ENCODE peak calls at places on chromosomes 3 and 15, in six cellular contexts. Z, C, Y, S, Q and V are unnamed samples.

GRCh38 chr3:32841875-32842505 is 24.2 kb downstream of the TRIM71 start:
- DNase-seq in S (no peak), C (no peak), Q (no peak), Z (no peak), Y (no peak), V (no peak)

GRCh38 chr3:191005790-191006189 is 143.3 kb upstream of the GMNC start:
- DNase-seq in Q (no peak), Y (no peak), C (peak), S (peak), Z (no peak), V (no peak)

GRCh38 chr3:62562017-62562416 is 188.7 kb upstream of the FEZF2 start:
- DNase-seq in Q (peak), S (peak), Z (no peak), C (no peak), Y (no peak), V (no peak)

GRCh38 chr3:17075907-17076306 is 191.2 kb downstream of the PLCL2 start:
- DNase-seq in C (no peak), Y (no peak), Z (no peak), S (no peak), Q (no peak), V (no peak)

GRCh38 chr3:14959358-14959943 is 12.1 kb downstream of the NR2C2 start:
- DNase-seq in Z (no peak), S (no peak), Y (no peak), Q (no peak), C (peak), V (no peak)

GRCh38 chr3:4522962-4523361 is 29.8 kb downstream of the ITPR1 start:
- DNase-seq in Z (no peak), S (no peak), Q (no peak), C (no peak), Y (no peak), V (no peak)

GRCh38 chr3:185807455-185808068 is 17.3 kb downstream of the IGF2BP2 start:
- DNase-seq in Z (no peak), S (peak), Q (peak), Y (no peak), C (no peak), V (no peak)

GRCh38 chr3:48592519-48593087 is 2.5 kb downstream of the COL7A1 start:
- DNase-seq in Z (no peak), C (no peak), Q (no peak), S (no peak), Y (no peak), V (no peak)

GRCh38 chr3:212432-212831 is 15.9 kb downstream of the CHL1 start:
- DNase-seq in Z (no peak), Y (no peak), S (no peak), Q (no peak), C (no peak), V (no peak)

GRCh38 chr3:70849911-70850699 is 537.7 kb upstream of the MDFIC2 start:
- DNase-seq in Z (peak), S (peak), Q (peak), Y (peak), C (no peak), V (no peak)

GRCh38 chr15:79515628-79516027 is 83.5 kb downstream of the MINAR1 start:
- DNase-seq in C (no peak), Q (no peak), Z (no peak), Y (no peak), S (no peak), V (no peak)

GRCh38 chr3:100089802-100090668 is 24.3 kb downstream of the FILIP1L start:
- DNase-seq in C (peak), Y (no peak), S (peak), Z (peak), Q (peak), V (no peak)

GRCh38 chr15:30922469-30923311 is 19.0 kb downstream of the FAN1 start:
- DNase-seq in Y (peak), Q (peak), S (peak), Z (no peak), C (no peak), V (no peak)

GRCh38 chr3:157713101-157713500 is 209.9 kb upstream of the VEPH1 start:
- DNase-seq in C (no peak), S (no peak), Y (no peak), Q (no peak), Z (no peak), V (no peak)

DNA sequence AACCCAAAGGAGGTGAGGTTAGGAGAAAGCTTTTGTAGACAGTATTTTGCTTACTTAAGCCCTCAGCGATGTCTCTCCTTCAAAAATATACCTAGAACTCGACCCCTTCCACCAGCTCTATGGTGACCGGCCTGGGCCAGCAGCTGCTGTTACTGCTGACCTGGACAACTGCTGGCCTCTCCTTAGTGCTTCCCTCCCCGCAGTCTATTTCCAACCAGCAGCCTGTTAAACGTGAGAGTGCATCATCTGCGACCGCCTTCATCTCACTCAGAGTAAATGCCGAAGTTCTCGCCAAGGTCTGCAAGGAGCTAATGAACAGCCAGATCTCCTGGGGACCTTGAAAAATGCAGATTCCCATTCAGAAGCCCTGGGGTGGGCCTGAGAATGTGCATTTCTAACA is 86.7 kb downstream of the RPLP1 start:
- DNase-seq in S (no peak), Q (no peak), Y (no peak), C (no peak), Z (no peak), V (no peak)
- TF ChIP-seq CTCF in S (no peak), Q (no peak), Y (no peak), C (no peak), Z (no peak), V (no peak)

DNA sequence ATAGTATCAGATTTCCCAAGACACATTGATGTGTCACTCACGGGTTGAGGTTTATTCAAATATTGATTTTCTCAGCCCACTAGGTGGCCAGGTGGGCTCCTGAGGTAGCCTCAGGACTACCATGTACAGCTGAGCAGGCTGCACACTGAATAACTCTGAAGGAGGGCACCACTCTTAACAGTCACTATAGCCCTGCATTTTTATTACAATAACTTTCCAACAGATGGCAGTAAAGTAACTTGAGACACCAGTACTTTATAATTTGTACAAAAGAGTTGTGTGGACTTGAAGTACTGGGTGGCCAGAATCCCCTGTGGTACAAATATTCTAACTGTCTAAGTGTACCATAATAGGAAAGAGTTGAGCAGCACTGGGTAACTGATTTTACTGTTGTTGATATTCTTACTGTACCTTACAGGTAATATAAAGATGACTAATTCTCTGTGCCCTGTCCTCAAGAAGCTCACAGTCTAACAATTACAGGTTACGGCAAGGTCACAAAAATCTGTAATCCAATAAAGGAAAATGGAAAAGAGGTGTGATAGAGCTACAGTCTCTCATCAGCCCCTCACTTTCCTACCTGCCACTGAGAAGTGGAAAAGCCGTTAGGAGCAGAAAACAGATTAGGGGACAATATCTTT is 76.0 kb downstream of the ETFA start:
- DNase-seq in S (peak), Q (peak), Y (no peak), C (no peak), Z (no peak), V (no peak)
- TF ChIP-seq CTCF in S (peak), Q (peak), Y (no peak), C (peak), Z (peak), V (no peak)

DNA sequence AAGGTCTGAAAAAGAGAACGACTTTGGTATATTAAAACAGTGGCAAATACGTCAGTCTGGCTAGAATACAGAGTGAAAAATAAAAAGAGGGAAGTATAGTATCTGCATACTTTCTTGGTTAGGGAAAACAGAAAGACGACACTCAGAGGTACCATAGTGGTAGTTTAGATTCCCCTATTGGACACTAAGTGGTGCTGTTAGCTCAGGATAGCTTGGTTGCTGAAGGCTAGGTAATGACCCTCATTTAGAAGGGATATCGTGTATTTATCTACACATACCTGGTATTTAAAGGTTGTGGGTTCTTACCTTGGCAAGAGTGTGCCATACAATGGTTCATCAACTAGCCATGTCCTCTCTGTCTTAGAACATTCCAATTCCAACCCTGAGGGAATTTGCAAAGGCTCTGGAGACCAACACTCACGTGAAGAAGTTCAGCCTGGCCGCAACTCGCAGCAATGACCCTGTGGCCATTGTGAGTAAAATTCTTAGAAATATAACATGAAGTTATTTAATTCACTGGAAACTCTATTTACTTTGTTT is 31.0 kb downstream of the TMOD2 start:
- DNase-seq in Q (peak), S (no peak), Y (no peak), C (no peak), Z (no peak), V (no peak)
- TF ChIP-seq CTCF in Q (peak), S (no peak), Y (no peak), C (no peak), Z (no peak), V (no peak)

GRCh38 chr3:172290457-172290856 is 157.8 kb downstream of the GHSR start:
- DNase-seq in C (no peak), Z (no peak), S (no peak), Q (no peak), Y (no peak), V (no peak)

GRCh38 chr3:172288625-172289024 is 159.6 kb downstream of the GHSR start:
- DNase-seq in C (no peak), S (no peak), Y (no peak), Z (no peak), Q (no peak), V (no peak)

GRCh38 chr3:172287811-172288477 is 160.3 kb downstream of the GHSR start:
- DNase-seq in S (no peak), Z (no peak), C (no peak), Q (no peak), Y (no peak), V (no peak)

GRCh38 chr3:172291650-172292049 is 156.6 kb downstream of the GHSR start:
- DNase-seq in S (no peak), Z (peak), Q (no peak), Y (no peak), C (no peak), V (no peak)

GRCh38 chr3:172289583-172289982 is 158.7 kb downstream of the GHSR start:
- DNase-seq in C (peak), Y (peak), Z (peak), S (no peak), Q (no peak), V (no peak)
- TF ChIP-seq CTCF in C (peak), Y (peak), Z (peak), S (no peak), Q (peak), V (no peak)

GRCh38 chr15:56736881-56737707 is 3.8 kb upstream of the ZNF280D start:
- DNase-seq in Y (no peak), Z (no peak), C (no peak), S (no peak), Q (peak), V (no peak)
- TF ChIP-seq CTCF in Y (no peak), Z (no peak), C (no peak), S (no peak), Q (no peak), V (no peak)

GRCh38 chr3:129628169-129628522 is 21.7 kb upstream of the PLXND1 start:
- DNase-seq in Y (no peak), Q (no peak), Z (no peak), S (no peak), C (no peak), V (no peak)
- TF ChIP-seq CTCF in Y (no peak), Q (no peak), Z (no peak), S (no peak), C (no peak), V (no peak)

DNA sequence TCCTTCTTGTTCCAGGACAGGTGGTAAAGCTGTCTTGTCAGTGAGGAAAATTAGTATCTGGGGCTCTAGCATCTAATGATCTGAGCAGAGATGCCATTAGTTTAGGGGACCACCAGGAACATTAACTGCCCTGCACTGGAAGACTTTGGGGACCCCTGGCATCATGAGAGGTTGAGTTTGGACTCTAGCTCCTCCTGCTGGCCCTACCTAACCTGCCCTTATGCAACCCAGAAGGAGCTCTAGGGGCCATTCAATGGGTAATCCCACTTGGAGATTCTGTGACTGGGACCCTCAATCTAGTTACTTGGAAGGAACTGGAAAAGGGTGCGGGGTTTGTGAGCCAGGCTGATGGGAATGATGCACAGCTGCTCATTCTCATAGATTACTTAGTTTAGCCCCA is 451.0 kb downstream of the EPHB1 start:
- DNase-seq in Q (no peak), C (no peak), S (no peak), Y (no peak), Z (no peak), V (no peak)
- TF ChIP-seq CTCF in Q (no peak), C (peak), S (no peak), Y (no peak), Z (no peak), V (no peak)

DNA sequence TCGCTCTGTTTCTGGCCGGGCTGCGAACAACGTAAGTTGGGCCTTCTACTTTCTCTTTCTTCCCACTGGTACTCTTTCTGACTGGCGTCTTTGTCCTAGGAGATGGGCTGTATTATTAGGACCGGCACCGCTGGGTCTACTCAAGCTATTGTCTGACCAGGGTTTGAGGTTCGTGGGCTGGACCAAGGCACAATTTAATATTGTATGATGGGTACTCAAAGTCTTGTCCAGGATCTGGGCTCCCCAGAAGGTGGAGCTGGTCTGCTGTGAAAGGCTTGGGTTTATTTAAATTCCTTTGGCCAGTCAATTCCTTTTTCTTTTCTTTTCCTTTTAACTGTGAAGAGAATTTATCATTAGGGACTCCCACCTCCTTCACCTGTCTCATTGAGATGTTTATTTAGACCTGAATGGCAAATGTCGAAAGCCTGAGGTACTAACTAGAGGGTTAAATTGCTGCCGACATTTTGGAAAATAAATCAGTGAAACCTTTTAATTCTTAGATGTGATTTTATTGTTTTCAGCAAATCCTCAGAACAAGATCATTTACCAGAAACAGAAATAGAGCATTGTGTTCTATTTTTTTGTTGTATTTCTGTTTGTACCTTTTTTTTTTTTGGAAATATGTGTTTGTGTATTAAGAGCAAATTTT is 410 bp downstream of the LRRC49 start:
- DNase-seq in Q (peak), Y (no peak), Z (peak), C (no peak), S (peak), V (no peak)
- TF ChIP-seq CTCF in Q (peak), Y (peak), Z (peak), C (peak), S (peak), V (no peak)